ENCODE peak calls at places on chromosomes 3 and 15, in five cellular contexts. Z is ovary, W is A549, R is transverse colon, C is tibial nerve. E is an unnamed sample.

GRCh38 chr3:89649431-89649830 is 542.0 kb downstream of the EPHA3 start:
- DNase-seq in R (no peak), W (no peak), Z (no peak), C (no peak), E (no peak)

GRCh38 chr3:23804441-23805227 is 1.1 kb upstream of the UBE2E1 start:
- DNase-seq in W (no peak), R (peak; percentile 55), C (no peak), Z (no peak), E (no peak)

GRCh38 chr15:90099072-90099867 is 3.0 kb downstream of the IDH2 start:
- DNase-seq in Z (no peak), W (no peak), R (peak; percentile 48), C (no peak), E (no peak)

GRCh38 chr3:181933052-181933618 is 221.4 kb downstream of the SOX2 start:
- DNase-seq in W (no peak), Z (no peak), R (no peak), C (no peak), E (no peak)

GRCh38 chr15:70802629-70803028 is 39.3 kb upstream of the UACA start:
- DNase-seq in R (no peak), Z (no peak), W (peak; percentile 44), C (no peak), E (no peak)

GRCh38 chr3:151926956-151927355 is 53.5 kb downstream of the SUCNR1 start:
- DNase-seq in Z (no peak), W (peak; percentile 53), R (no peak), C (no peak), E (no peak)

GRCh38 chr15:64343222-64343621 is 12.8 kb downstream of the CSNK1G1 start:
- DNase-seq in C (no peak), Z (no peak), R (no peak), W (no peak), E (no peak)

GRCh38 chr15:74767167-74768098 is 14.4 kb upstream of the CSK start:
- DNase-seq in C (no peak), W (no peak), Z (no peak), R (no peak), E (no peak)

GRCh38 chr15:31303434-31304073 is 23.1 kb upstream of the KLF13 start:
- DNase-seq in W (no peak), C (no peak), Z (no peak), R (peak; percentile 52), E (peak; percentile 50)

GRCh38 chr15:66655511-66655910 is 46.5 kb upstream of the SMAD6 start:
- DNase-seq in W (no peak), Z (no peak), C (no peak), R (no peak), E (no peak)

GRCh38 chr15:31004220-31004733 is 12.8 kb upstream of the MTMR10 start:
- DNase-seq in Z (no peak), C (no peak), W (no peak), R (peak; percentile 69), E (peak; percentile 36)

GRCh38 chr15:94584833-94585244 is 353.5 kb downstream of the MCTP2 start:
- DNase-seq in Z (no peak), W (no peak), C (no peak), R (no peak), E (no peak)

GRCh38 chr3:31892500-31892899 is 88.6 kb downstream of the OSBPL10 start:
- DNase-seq in R (no peak), W (no peak), Z (no peak), C (no peak), E (no peak)
- H3K4me1 ChIP-seq in R (peaks cover 10% of the 10 kb centered on the region), W (no peaks in the 10 kb centered on the region), Z (no peaks in the 10 kb centered on the region), C (no peaks in the 10 kb centered on the region), E (peaks cover 6% of the 10 kb centered on the region)

GRCh38 chr3:4977889-4978258 is 1.4 kb upstream of the BHLHE40 start:
- DNase-seq in C (no peak), W (no peak), Z (no peak), R (no peak), E (no peak)
- H3K27ac ChIP-seq in C (peak overlapping the region; percentile 98), W (peak overlapping the region; percentile 96), Z (peak overlapping the region; percentile 97), R (peak overlapping the region; percentile 99), E (peak overlapping the region; percentile 99)

GRCh38 chr3:39295184-39295775 is 15.4 kb upstream of the CX3CR1 start:
- DNase-seq in R (no peak), C (no peak), W (no peak), Z (no peak), E (no peak)
- TF ChIP-seq EP300 in R (no peak), C (no peak), W (no peak), Z (no peak), E (no peak)

GRCh38 chr15:58247803-58248503 is 109.8 kb downstream of the AQP9 start:
- DNase-seq in W (no peak), R (peak; percentile 50), C (no peak), Z (no peak), E (peak; percentile 55)
- H3K4me1 ChIP-seq in W (no peaks in the 10 kb centered on the region), R (no peaks in the 10 kb centered on the region), C (no peaks in the 10 kb centered on the region), Z (no peaks in the 10 kb centered on the region), E (no peaks in the 10 kb centered on the region)

DNA sequence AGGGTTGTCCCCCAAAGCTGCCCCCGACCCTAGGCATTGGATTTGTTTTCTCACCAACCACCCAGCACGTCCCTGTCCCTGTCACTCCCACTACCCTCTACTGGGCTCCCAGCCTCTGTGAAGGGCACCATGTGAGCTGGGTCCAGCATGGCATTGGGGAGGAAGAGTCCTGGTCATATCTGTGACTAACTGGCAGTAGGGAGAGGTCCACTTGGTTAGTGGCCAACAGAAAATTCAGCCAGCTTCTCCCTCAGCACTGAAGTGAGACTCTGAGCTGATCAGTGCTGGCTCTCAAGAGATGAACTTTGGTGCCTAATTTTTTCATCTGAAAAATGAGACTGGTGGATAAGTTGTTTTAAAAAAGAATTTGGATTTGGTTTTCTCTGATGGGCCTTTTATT is 11.3 kb upstream of the KIF23 start:
- DNase-seq in R (no peak), C (no peak), Z (no peak), W (no peak), E (no peak)
- H3K27ac ChIP-seq in R (no peak overlapping the region), C (no peak overlapping the region), Z (no peak overlapping the region), W (no peak overlapping the region), E (no peak overlapping the region)

GRCh38 chr3:194205675-194206133 is 69.8 kb downstream of the HES1 start:
- DNase-seq in C (no peak), Z (no peak), R (no peak), W (peak; percentile 43), E (no peak)
- TF ChIP-seq EP300 in C (no peak), Z (no peak), R (no peak), W (no peak), E (no peak)

GRCh38 chr3:124635169-124635539 is 95.1 kb upstream of the UMPS start:
- DNase-seq in C (no peak), Z (no peak), R (no peak), W (peak; percentile 19), E (no peak)
- H3K4me1 ChIP-seq in C (no peaks in the 10 kb centered on the region), Z (no peaks in the 10 kb centered on the region), R (peaks cover 64% of the 10 kb centered on the region), W (peaks cover 26% of the 10 kb centered on the region), E (peaks cover 89% of the 10 kb centered on the region)